ENCODE peak calls at places on chromosomes 6 and 20, in ten cellular contexts. One of them, this sample, is unnamed.

GRCh38 chr6:13250703-13251102 is 77.6 kb downstream of the TBC1D7 start:
- DNase-seq in naive thymus-derived CD4-positive, alpha-beta T cell: no peak
- DNase-seq in LNCaP clone FGC: no peak
- DNase-seq in AG09319: no peak
- DNase-seq in CD4-positive, alpha-beta T cell: no peak
- DNase-seq in NCI-H446: no peak
- DNase-seq in NCI-H1092 treated with DMSO at 0.1 percent for 48 hours: no peak
- DNase-seq in AG09309: no peak
- DNase-seq in nephron progenitor cell: no peak
- DNase-seq in gastrocnemius medialis: no peak
- DNase-seq in this sample: no peak

GRCh38 chr6:84707161-84707560 is 57.2 kb downstream of the TBX18 start:
- DNase-seq in AG09309: no peak
- DNase-seq in AG09319: peak
- DNase-seq in NCI-H446: peak
- DNase-seq in LNCaP clone FGC: no peak
- DNase-seq in gastrocnemius medialis: no peak
- DNase-seq in naive thymus-derived CD4-positive, alpha-beta T cell: no peak
- DNase-seq in NCI-H1092 treated with DMSO at 0.1 percent for 48 hours: no peak
- DNase-seq in nephron progenitor cell: no peak
- DNase-seq in CD4-positive, alpha-beta T cell: no peak
- DNase-seq in this sample: no peak

GRCh38 chr6:71181565-71181964 is 107.0 kb upstream of the OGFRL1 start:
- DNase-seq in CD4-positive, alpha-beta T cell: no peak
- DNase-seq in AG09319: peak
- DNase-seq in NCI-H446: no peak
- DNase-seq in AG09309: peak
- DNase-seq in gastrocnemius medialis: no peak
- DNase-seq in naive thymus-derived CD4-positive, alpha-beta T cell: no peak
- DNase-seq in LNCaP clone FGC: no peak
- DNase-seq in NCI-H1092 treated with DMSO at 0.1 percent for 48 hours: no peak
- DNase-seq in nephron progenitor cell: no peak
- DNase-seq in this sample: peak

GRCh38 chr6:161584051-161584450 is 310.2 kb upstream of the AGPAT4 start:
- DNase-seq in LNCaP clone FGC: no peak
- DNase-seq in NCI-H1092 treated with DMSO at 0.1 percent for 48 hours: no peak
- DNase-seq in naive thymus-derived CD4-positive, alpha-beta T cell: no peak
- DNase-seq in AG09309: no peak
- DNase-seq in AG09319: no peak
- DNase-seq in gastrocnemius medialis: no peak
- DNase-seq in NCI-H446: no peak
- DNase-seq in nephron progenitor cell: no peak
- DNase-seq in CD4-positive, alpha-beta T cell: no peak
- DNase-seq in this sample: no peak

GRCh38 chr20:48879609-48880008 is 41.9 kb upstream of the ARFGEF2 start:
- DNase-seq in NCI-H446: peak
- DNase-seq in naive thymus-derived CD4-positive, alpha-beta T cell: no peak
- DNase-seq in LNCaP clone FGC: no peak
- DNase-seq in gastrocnemius medialis: no peak
- DNase-seq in CD4-positive, alpha-beta T cell: no peak
- DNase-seq in AG09319: no peak
- DNase-seq in nephron progenitor cell: no peak
- DNase-seq in AG09309: no peak
- DNase-seq in NCI-H1092 treated with DMSO at 0.1 percent for 48 hours: no peak
- DNase-seq in this sample: no peak

GRCh38 chr6:73152998-73153757 is 72.1 kb downstream of the KHDC1L start:
- DNase-seq in nephron progenitor cell: no peak
- DNase-seq in NCI-H1092 treated with DMSO at 0.1 percent for 48 hours: no peak
- DNase-seq in AG09309: peak
- DNase-seq in gastrocnemius medialis: no peak
- DNase-seq in CD4-positive, alpha-beta T cell: no peak
- DNase-seq in AG09319: no peak
- DNase-seq in naive thymus-derived CD4-positive, alpha-beta T cell: no peak
- DNase-seq in LNCaP clone FGC: no peak
- DNase-seq in NCI-H446: peak
- DNase-seq in this sample: no peak

GRCh38 chr6:30227763-30228487 is 14.7 kb upstream of the TRIM26 start:
- DNase-seq in CD4-positive, alpha-beta T cell: no peak
- DNase-seq in nephron progenitor cell: no peak
- DNase-seq in NCI-H1092 treated with DMSO at 0.1 percent for 48 hours: no peak
- DNase-seq in gastrocnemius medialis: no peak
- DNase-seq in LNCaP clone FGC: no peak
- DNase-seq in NCI-H446: no peak
- DNase-seq in AG09319: no peak
- DNase-seq in naive thymus-derived CD4-positive, alpha-beta T cell: no peak
- DNase-seq in AG09309: no peak
- DNase-seq in this sample: no peak

GRCh38 chr6:43922423-43923375 is 152.7 kb downstream of the VEGFA start:
- DNase-seq in AG09309: no peak
- DNase-seq in NCI-H1092 treated with DMSO at 0.1 percent for 48 hours: no peak
- DNase-seq in LNCaP clone FGC: no peak
- DNase-seq in NCI-H446: no peak
- DNase-seq in CD4-positive, alpha-beta T cell: no peak
- DNase-seq in AG09319: no peak
- DNase-seq in naive thymus-derived CD4-positive, alpha-beta T cell: no peak
- DNase-seq in gastrocnemius medialis: no peak
- DNase-seq in nephron progenitor cell: no peak
- DNase-seq in this sample: no peak

GRCh38 chr6:87636313-87636712 is 46.4 kb downstream of the ORC3 start:
- DNase-seq in AG09319: no peak
- DNase-seq in CD4-positive, alpha-beta T cell: no peak
- DNase-seq in nephron progenitor cell: no peak
- DNase-seq in NCI-H446: no peak
- DNase-seq in AG09309: no peak
- DNase-seq in gastrocnemius medialis: no peak
- DNase-seq in naive thymus-derived CD4-positive, alpha-beta T cell: no peak
- DNase-seq in LNCaP clone FGC: no peak
- DNase-seq in NCI-H1092 treated with DMSO at 0.1 percent for 48 hours: no peak
- DNase-seq in this sample: no peak

GRCh38 chr6:149859368-149859767 is 4.8 kb downstream of the LRP11 start:
- DNase-seq in CD4-positive, alpha-beta T cell: no peak
- DNase-seq in gastrocnemius medialis: peak
- DNase-seq in naive thymus-derived CD4-positive, alpha-beta T cell: no peak
- DNase-seq in AG09319: no peak
- DNase-seq in nephron progenitor cell: no peak
- DNase-seq in AG09309: no peak
- DNase-seq in LNCaP clone FGC: no peak
- DNase-seq in NCI-H1092 treated with DMSO at 0.1 percent for 48 hours: no peak
- DNase-seq in NCI-H446: no peak
- DNase-seq in this sample: no peak

GRCh38 chr6:138986578-138986977 is 1.5 kb downstream of the REPS1 start:
- DNase-seq in AG09309: no peak
- DNase-seq in gastrocnemius medialis: no peak
- DNase-seq in CD4-positive, alpha-beta T cell: no peak
- DNase-seq in nephron progenitor cell: no peak
- DNase-seq in NCI-H1092 treated with DMSO at 0.1 percent for 48 hours: no peak
- DNase-seq in naive thymus-derived CD4-positive, alpha-beta T cell: no peak
- DNase-seq in AG09319: no peak
- DNase-seq in LNCaP clone FGC: no peak
- DNase-seq in NCI-H446: no peak
- DNase-seq in this sample: no peak

GRCh38 chr6:31351734-31352496 is 5.1 kb downstream of the HLA-B start:
- DNase-seq in NCI-H446: no peak
- DNase-seq in AG09309: no peak
- DNase-seq in LNCaP clone FGC: no peak
- DNase-seq in nephron progenitor cell: no peak
- DNase-seq in NCI-H1092 treated with DMSO at 0.1 percent for 48 hours: no peak
- DNase-seq in AG09319: no peak
- DNase-seq in naive thymus-derived CD4-positive, alpha-beta T cell: peak
- DNase-seq in gastrocnemius medialis: no peak
- DNase-seq in CD4-positive, alpha-beta T cell: no peak
- DNase-seq in this sample: no peak

GRCh38 chr20:15594296-15594695 is 979.0 kb downstream of the KIF16B start:
- DNase-seq in LNCaP clone FGC: no peak
- DNase-seq in naive thymus-derived CD4-positive, alpha-beta T cell: no peak
- DNase-seq in NCI-H1092 treated with DMSO at 0.1 percent for 48 hours: no peak
- DNase-seq in nephron progenitor cell: no peak
- DNase-seq in gastrocnemius medialis: no peak
- DNase-seq in AG09319: no peak
- DNase-seq in AG09309: no peak
- DNase-seq in NCI-H446: no peak
- DNase-seq in CD4-positive, alpha-beta T cell: no peak
- DNase-seq in this sample: no peak

GRCh38 chr20:36728986-36729385 is 16.9 kb downstream of the NDRG3 start:
- DNase-seq in AG09309: no peak
- DNase-seq in NCI-H446: no peak
- DNase-seq in LNCaP clone FGC: no peak
- DNase-seq in NCI-H1092 treated with DMSO at 0.1 percent for 48 hours: no peak
- DNase-seq in AG09319: no peak
- DNase-seq in naive thymus-derived CD4-positive, alpha-beta T cell: no peak
- DNase-seq in nephron progenitor cell: no peak
- DNase-seq in gastrocnemius medialis: no peak
- DNase-seq in CD4-positive, alpha-beta T cell: no peak
- DNase-seq in this sample: no peak

GRCh38 chr6:46985943-46986342 is 56.2 kb downstream of the ADGRF1 start:
- DNase-seq in AG09319: no peak
- DNase-seq in gastrocnemius medialis: no peak
- DNase-seq in LNCaP clone FGC: no peak
- DNase-seq in CD4-positive, alpha-beta T cell: no peak
- DNase-seq in naive thymus-derived CD4-positive, alpha-beta T cell: no peak
- DNase-seq in AG09309: no peak
- DNase-seq in NCI-H446: no peak
- DNase-seq in NCI-H1092 treated with DMSO at 0.1 percent for 48 hours: no peak
- DNase-seq in nephron progenitor cell: no peak
- DNase-seq in this sample: no peak

GRCh38 chr6:162871966-162872365 is 144.2 kb downstream of the PACRG start:
- DNase-seq in LNCaP clone FGC: no peak
- DNase-seq in AG09309: no peak
- DNase-seq in NCI-H446: no peak
- DNase-seq in AG09319: no peak
- DNase-seq in gastrocnemius medialis: no peak
- DNase-seq in nephron progenitor cell: no peak
- DNase-seq in naive thymus-derived CD4-positive, alpha-beta T cell: no peak
- DNase-seq in CD4-positive, alpha-beta T cell: no peak
- DNase-seq in NCI-H1092 treated with DMSO at 0.1 percent for 48 hours: no peak
- DNase-seq in this sample: peak

GRCh38 chr20:62822788-62823651 is 6.2 kb downstream of the COL9A3 start:
- DNase-seq in CD4-positive, alpha-beta T cell: no peak
- DNase-seq in LNCaP clone FGC: no peak
- DNase-seq in gastrocnemius medialis: no peak
- DNase-seq in AG09309: no peak
- DNase-seq in nephron progenitor cell: peak
- DNase-seq in NCI-H1092 treated with DMSO at 0.1 percent for 48 hours: peak
- DNase-seq in naive thymus-derived CD4-positive, alpha-beta T cell: no peak
- DNase-seq in NCI-H446: peak
- DNase-seq in AG09319: no peak
- DNase-seq in this sample: no peak

GRCh38 chr6:26537160-26537845 is 863 bp upstream of the HMGN4 start:
- DNase-seq in NCI-H1092 treated with DMSO at 0.1 percent for 48 hours: peak
- DNase-seq in gastrocnemius medialis: peak
- DNase-seq in NCI-H446: peak
- DNase-seq in nephron progenitor cell: peak
- DNase-seq in LNCaP clone FGC: peak
- DNase-seq in AG09309: peak
- DNase-seq in CD4-positive, alpha-beta T cell: peak
- DNase-seq in naive thymus-derived CD4-positive, alpha-beta T cell: peak
- DNase-seq in AG09319: peak
- DNase-seq in this sample: peak

GRCh38 chr6:23656826-23657225 is 469.2 kb upstream of the NRSN1 start:
- DNase-seq in naive thymus-derived CD4-positive, alpha-beta T cell: no peak
- DNase-seq in AG09319: no peak
- DNase-seq in LNCaP clone FGC: no peak
- DNase-seq in gastrocnemius medialis: no peak
- DNase-seq in NCI-H1092 treated with DMSO at 0.1 percent for 48 hours: peak
- DNase-seq in NCI-H446: no peak
- DNase-seq in CD4-positive, alpha-beta T cell: no peak
- DNase-seq in AG09309: no peak
- DNase-seq in nephron progenitor cell: no peak
- DNase-seq in this sample: no peak

GRCh38 chr6:43768983-43769525 is 957 bp upstream of the VEGFA start:
- DNase-seq in AG09309: peak
- DNase-seq in nephron progenitor cell: no peak
- DNase-seq in AG09319: peak
- DNase-seq in NCI-H446: peak
- DNase-seq in naive thymus-derived CD4-positive, alpha-beta T cell: no peak
- DNase-seq in LNCaP clone FGC: no peak
- DNase-seq in NCI-H1092 treated with DMSO at 0.1 percent for 48 hours: peak
- DNase-seq in CD4-positive, alpha-beta T cell: no peak
- DNase-seq in gastrocnemius medialis: peak
- DNase-seq in this sample: peak

GRCh38 chr20:25286917-25287316 is 39.0 kb downstream of the PYGB start:
- DNase-seq in LNCaP clone FGC: no peak
- DNase-seq in NCI-H1092 treated with DMSO at 0.1 percent for 48 hours: no peak
- DNase-seq in NCI-H446: no peak
- DNase-seq in AG09319: no peak
- DNase-seq in CD4-positive, alpha-beta T cell: no peak
- DNase-seq in nephron progenitor cell: no peak
- DNase-seq in AG09309: no peak
- DNase-seq in naive thymus-derived CD4-positive, alpha-beta T cell: no peak
- DNase-seq in gastrocnemius medialis: peak
- DNase-seq in this sample: no peak

GRCh38 chr6:10613693-10614092 is 80.7 kb downstream of the C6orf52 start:
- DNase-seq in CD4-positive, alpha-beta T cell: no peak
- DNase-seq in NCI-H1092 treated with DMSO at 0.1 percent for 48 hours: no peak
- DNase-seq in nephron progenitor cell: no peak
- DNase-seq in gastrocnemius medialis: no peak
- DNase-seq in NCI-H446: no peak
- DNase-seq in LNCaP clone FGC: peak
- DNase-seq in AG09309: no peak
- DNase-seq in naive thymus-derived CD4-positive, alpha-beta T cell: no peak
- DNase-seq in AG09319: no peak
- DNase-seq in this sample: no peak

GRCh38 chr6:36615018-36615761 is 21.0 kb downstream of the SRSF3 start:
- DNase-seq in AG09319: no peak
- DNase-seq in gastrocnemius medialis: peak
- DNase-seq in CD4-positive, alpha-beta T cell: no peak
- DNase-seq in NCI-H1092 treated with DMSO at 0.1 percent for 48 hours: peak
- DNase-seq in NCI-H446: peak
- DNase-seq in nephron progenitor cell: peak
- DNase-seq in AG09309: no peak
- DNase-seq in naive thymus-derived CD4-positive, alpha-beta T cell: peak
- DNase-seq in LNCaP clone FGC: no peak
- DNase-seq in this sample: no peak

GRCh38 chr6:44699851-44700250 is 312.3 kb downstream of the CDC5L start:
- DNase-seq in gastrocnemius medialis: no peak
- DNase-seq in CD4-positive, alpha-beta T cell: no peak
- DNase-seq in naive thymus-derived CD4-positive, alpha-beta T cell: no peak
- DNase-seq in NCI-H1092 treated with DMSO at 0.1 percent for 48 hours: no peak
- DNase-seq in NCI-H446: no peak
- DNase-seq in LNCaP clone FGC: no peak
- DNase-seq in AG09319: no peak
- DNase-seq in nephron progenitor cell: no peak
- DNase-seq in AG09309: no peak
- DNase-seq in this sample: no peak

GRCh38 chr6:28530777-28531176 is 5.1 kb downstream of the GPX5 start:
- DNase-seq in NCI-H446: no peak
- DNase-seq in LNCaP clone FGC: no peak
- DNase-seq in AG09309: no peak
- DNase-seq in nephron progenitor cell: no peak
- DNase-seq in naive thymus-derived CD4-positive, alpha-beta T cell: no peak
- DNase-seq in AG09319: no peak
- DNase-seq in gastrocnemius medialis: no peak
- DNase-seq in CD4-positive, alpha-beta T cell: no peak
- DNase-seq in NCI-H1092 treated with DMSO at 0.1 percent for 48 hours: no peak
- DNase-seq in this sample: no peak

GRCh38 chr6:2917065-2917464 is 14.0 kb upstream of the SERPINB9 start:
- DNase-seq in NCI-H1092 treated with DMSO at 0.1 percent for 48 hours: no peak
- DNase-seq in NCI-H446: no peak
- DNase-seq in gastrocnemius medialis: no peak
- DNase-seq in naive thymus-derived CD4-positive, alpha-beta T cell: no peak
- DNase-seq in CD4-positive, alpha-beta T cell: no peak
- DNase-seq in AG09319: no peak
- DNase-seq in AG09309: no peak
- DNase-seq in nephron progenitor cell: no peak
- DNase-seq in LNCaP clone FGC: no peak
- DNase-seq in this sample: no peak

GRCh38 chr6:159915397-159915796 is 24.6 kb downstream of the MAS1 start:
- DNase-seq in NCI-H446: no peak
- DNase-seq in gastrocnemius medialis: no peak
- DNase-seq in AG09309: no peak
- DNase-seq in LNCaP clone FGC: no peak
- DNase-seq in nephron progenitor cell: no peak
- DNase-seq in naive thymus-derived CD4-positive, alpha-beta T cell: no peak
- DNase-seq in CD4-positive, alpha-beta T cell: no peak
- DNase-seq in NCI-H1092 treated with DMSO at 0.1 percent for 48 hours: no peak
- DNase-seq in AG09319: no peak
- DNase-seq in this sample: no peak